ENCODE peak calls at places on chromosomes 11 and 22, in seven cellular contexts. I, O, T, V, F, Y and Q are unnamed samples.

GRCh38 chr11:10307411-10308207 is 2.7 kb downstream of the ADM start:
- DNase-seq in I (peak; percentile 86), O (peak; percentile 98), T (peak; percentile 83), V (peak; percentile 88), F (peak; percentile 91), Y (peak; percentile 84), Q (peak; percentile 92)

GRCh38 chr11:10373340-10373739 is 68.5 kb downstream of the ADM start:
- DNase-seq in I (no peak), O (no peak), T (no peak), V (no peak), F (no peak), Y (no peak), Q (no peak)

GRCh38 chr11:45083544-45084087 is 62.8 kb upstream of the PRDM11 start:
- DNase-seq in I (peak; percentile 54), O (no peak), T (peak; percentile 45), V (peak; percentile 89), F (no peak), Y (no peak), Q (no peak)

GRCh38 chr11:8111636-8112035 is 30.6 kb downstream of the TUB start:
- DNase-seq in I (no peak), O (peak; percentile 9), T (no peak), V (no peak), F (no peak), Y (no peak), Q (no peak)

GRCh38 chr11:93717501-93717900 is 23.8 kb downstream of the TAF1D start:
- DNase-seq in I (no peak), O (no peak), T (no peak), V (no peak), F (no peak), Y (no peak), Q (no peak)

GRCh38 chr11:27673979-27674663 is 26.1 kb downstream of the BDNF start:
- DNase-seq in I (no peak), O (no peak), T (no peak), V (no peak), F (peak; percentile 45), Y (no peak), Q (no peak)

GRCh38 chr11:109849946-109850345 is 243.2 kb upstream of the ZC3H12C start:
- DNase-seq in I (no peak), O (no peak), T (no peak), V (no peak), F (no peak), Y (no peak), Q (no peak)

GRCh38 chr11:123483058-123483457 is 53.0 kb downstream of the GRAMD1B start:
- DNase-seq in I (peak; percentile 95), O (peak; percentile 77), T (no peak), V (no peak), F (no peak), Y (peak; percentile 41), Q (no peak)

GRCh38 chr22:39012525-39013516 is 1.2 kb upstream of the APOBEC3C start:
- DNase-seq in I (no peak), O (no peak), T (no peak), V (no peak), F (no peak), Y (no peak), Q (no peak)

GRCh38 chr11:121459413-121460041 is 6.8 kb upstream of the SORL1-AS1 start:
- DNase-seq in I (no peak), O (no peak), T (no peak), V (no peak), F (peak; percentile 19), Y (no peak), Q (no peak)

GRCh38 chr11:58058276-58059010 is 27.7 kb downstream of the OR6Q1 start:
- DNase-seq in I (peak; percentile 27), O (no peak), T (no peak), V (no peak), F (no peak), Y (no peak), Q (no peak)

GRCh38 chr22:27113211-27114030 is 456.0 kb downstream of the MIAT start:
- DNase-seq in I (peak; percentile 70), O (peak; percentile 95), T (no peak), V (no peak), F (no peak), Y (peak; percentile 95), Q (no peak)

DNA sequence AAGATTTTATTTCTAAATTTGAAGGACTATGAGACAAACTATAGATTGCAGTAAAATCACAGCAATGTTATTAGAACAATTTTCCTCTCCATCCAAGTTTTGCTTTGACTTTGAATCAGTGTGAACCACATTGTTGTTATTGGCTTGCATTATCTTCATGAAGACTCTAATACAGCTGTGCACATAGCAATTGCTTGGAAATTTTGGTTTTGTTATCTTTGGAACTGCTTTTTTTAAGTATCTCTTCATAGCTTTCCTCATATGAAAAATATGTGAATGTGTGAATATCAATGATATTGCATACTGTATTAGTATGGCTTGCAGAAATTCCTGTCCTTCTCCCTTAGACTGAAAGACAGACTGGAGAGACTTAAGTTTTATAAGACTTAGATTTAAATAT is 666.6 kb downstream of the LUZP2 start:
- DNase-seq in I (no peak), O (no peak), T (no peak), V (no peak), F (no peak), Y (no peak), Q (no peak)
- TF ChIP-seq EZH2phosphoT487 in I (no peak), O (no peak), T (no peak), V (no peak), F (no peak), Y (no peak), Q (no peak)

DNA sequence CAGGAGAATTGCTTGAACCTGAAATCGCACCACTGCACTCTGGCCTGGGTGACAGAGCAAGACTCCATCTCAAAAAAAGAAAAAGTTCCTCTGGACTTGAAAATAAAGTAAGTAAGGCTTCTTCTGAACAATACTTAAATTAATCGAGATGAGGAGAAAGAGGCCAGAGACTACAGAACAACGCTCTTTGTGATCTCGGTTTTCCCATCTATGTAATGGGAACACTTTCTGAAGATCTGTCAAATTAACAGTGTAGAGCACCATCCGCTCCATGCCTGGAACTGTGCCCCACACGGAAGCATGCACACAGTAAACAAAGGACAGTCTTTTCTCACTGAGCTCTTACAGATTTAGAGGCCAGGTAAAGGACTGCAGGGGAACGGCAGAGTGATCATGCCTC is 9.1 kb downstream of the AP1B1 start:
- DNase-seq in I (no peak), O (no peak), T (no peak), V (no peak), F (no peak), Y (no peak), Q (no peak)
- H4K20me1 ChIP-seq in I (no peaks in the 10 kb centered on the region), O (no peaks in the 10 kb centered on the region), T (peaks cover 31% of the 10 kb centered on the region), V (peaks cover 11% of the 10 kb centered on the region), F (peaks cover 6% of the 10 kb centered on the region), Y (no peaks in the 10 kb centered on the region), Q (no peaks in the 10 kb centered on the region)

DNA sequence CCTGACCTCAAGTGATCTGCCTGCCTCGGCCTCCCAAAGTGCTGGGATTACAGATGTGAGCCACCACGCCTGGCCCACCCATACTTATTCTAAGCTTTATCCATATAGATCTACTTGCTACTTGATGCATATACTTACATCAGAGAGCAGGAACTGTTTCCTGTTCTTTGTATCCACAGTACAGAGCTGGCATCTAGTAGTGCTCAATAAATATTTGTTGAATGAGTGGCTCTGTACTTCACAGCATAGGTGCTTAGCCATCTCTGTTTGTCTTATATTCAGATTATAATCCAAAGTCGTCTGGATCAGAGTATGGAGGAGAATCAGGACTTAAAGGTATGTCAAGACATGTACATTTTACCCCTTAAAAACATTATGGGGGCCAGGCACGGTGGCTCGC is 38.6 kb upstream of the DLAT start:
- DNase-seq in I (peak; percentile 46), O (no peak), T (no peak), V (no peak), F (no peak), Y (no peak), Q (no peak)
- H3K9me2 ChIP-seq in I (no peaks in the 10 kb centered on the region), O (no peaks in the 10 kb centered on the region), T (no peaks in the 10 kb centered on the region), V (no peaks in the 10 kb centered on the region), F (no peaks in the 10 kb centered on the region), Y (no peaks in the 10 kb centered on the region), Q (no peaks in the 10 kb centered on the region)

GRCh38 chr11:35992551-35992950 is 48.7 kb downstream of the LDLRAD3 start:
- DNase-seq in I (peak; percentile 28), O (no peak), T (no peak), V (no peak), F (no peak), Y (no peak), Q (no peak)
- TF ChIP-seq EZH2phosphoT487 in I (no peak), O (no peak), T (no peak), V (no peak), F (no peak), Y (no peak), Q (no peak)

GRCh38 chr11:67431346-67432249 is 3.3 kb downstream of the RPS6KB2 start:
- DNase-seq in I (no peak), O (no peak), T (no peak), V (no peak), F (no peak), Y (no peak), Q (no peak)

GRCh38 chr11:67429722-67430121 is 1.4 kb downstream of the RPS6KB2 start:
- DNase-seq in I (no peak), O (no peak), T (no peak), V (no peak), F (no peak), Y (no peak), Q (no peak)

GRCh38 chr11:67428052-67429001 is at the start of gene RPS6KB2:
- DNase-seq in I (peak; percentile 99), O (peak; percentile 98), T (peak; percentile 99), V (peak; percentile 99), F (peak; percentile 99), Y (peak; percentile 94), Q (peak; percentile 97)

GRCh38 chr11:67432655-67433349 is 4.5 kb downstream of the RPS6KB2 start:
- DNase-seq in I (no peak), O (no peak), T (no peak), V (no peak), F (no peak), Y (no peak), Q (no peak)

DNA sequence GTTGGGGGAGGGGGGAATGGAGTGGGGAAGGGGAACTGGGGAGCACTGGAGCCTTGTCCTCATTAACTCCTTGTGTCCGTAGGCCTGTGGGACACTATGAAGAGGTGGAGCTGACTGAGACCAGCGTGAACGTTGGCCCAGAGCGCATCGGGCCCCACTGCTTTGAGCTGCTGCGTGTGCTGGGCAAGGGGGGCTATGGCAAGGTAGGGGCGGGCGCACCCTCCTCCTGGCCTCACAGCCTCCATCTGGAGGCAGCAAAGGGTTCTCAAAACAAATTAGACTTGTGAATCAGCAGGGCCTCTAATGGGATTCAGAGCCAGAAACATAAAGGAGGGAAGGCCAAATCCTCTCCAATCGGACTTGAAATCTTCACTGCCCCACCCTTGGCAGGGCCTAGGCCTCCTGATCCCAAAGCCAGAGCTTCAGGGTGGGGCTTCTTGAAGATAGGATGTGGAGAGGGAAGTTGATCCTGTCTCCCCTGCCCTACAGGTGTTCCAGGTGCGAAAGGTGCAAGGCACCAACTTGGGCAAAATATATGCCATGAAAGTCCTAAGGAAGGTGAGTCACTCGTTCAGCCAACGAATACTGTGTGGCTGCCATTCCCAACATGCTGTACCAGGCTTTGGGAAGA is 859 bp downstream of the RPS6KB2 start:
- DNase-seq in I (no peak), O (peak; percentile 43), T (peak; percentile 29), V (no peak), F (no peak), Y (no peak), Q (no peak)
- H4K20me1 ChIP-seq in I (no peaks in the 10 kb centered on the region), O (no peaks in the 10 kb centered on the region), T (no peaks in the 10 kb centered on the region), V (no peaks in the 10 kb centered on the region), F (no peaks in the 10 kb centered on the region), Y (no peaks in the 10 kb centered on the region), Q (no peaks in the 10 kb centered on the region)

GRCh38 chr22:31661851-31662667 is at the start of gene PISD:
- DNase-seq in I (peak; percentile 98), O (peak; percentile 98), T (peak; percentile 98), V (peak; percentile 98), F (peak; percentile 96), Y (peak; percentile 96), Q (peak; percentile 99)
- H3K9me2 ChIP-seq in I (no peaks in the 10 kb centered on the region), O (no peaks in the 10 kb centered on the region), T (no peaks in the 10 kb centered on the region), V (no peaks in the 10 kb centered on the region), F (no peaks in the 10 kb centered on the region), Y (no peaks in the 10 kb centered on the region), Q (no peaks in the 10 kb centered on the region)